ENCODE peak calls at places on chromosomes 1 and 21, in five cellular contexts. Y is NCI-H187; P is NCI-H748 treated with DMSO at 0.1 percent for 48 hours; V is CD4-positive, alpha-beta memory T cell; L is bronchial epithelial cell. U is an unnamed sample.

GRCh38 chr1:197392541-197392940 is 124.5 kb downstream of the CRB1 start:
- DNase-seq in Y (no peak), P (no peak), V (no peak), L (no peak), U (no peak)

GRCh38 chr21:44050276-44050675 is 38.2 kb downstream of the TRAPPC10 start:
- DNase-seq in Y (no peak), P (no peak), V (no peak), L (no peak), U (no peak)

GRCh38 chr21:35461700-35462099 is 412.6 kb upstream of the RUNX1 start:
- DNase-seq in Y (no peak), P (no peak), V (no peak), L (no peak), U (no peak)

GRCh38 chr1:13585599-13585965 is 1.9 kb downstream of the PDPN start:
- DNase-seq in Y (no peak), P (no peak), V (no peak), L (no peak), U (no peak)

GRCh38 chr1:11944358-11944981 is 10.0 kb downstream of the PLOD1 start:
- DNase-seq in Y (peak), P (peak), V (no peak), L (no peak), U (peak)

GRCh38 chr1:151577173-151577572 is 34.7 kb upstream of the SNX27 start:
- DNase-seq in Y (no peak), P (no peak), V (no peak), L (no peak), U (no peak)

GRCh38 chr1:48674641-48675040 is 102.0 kb downstream of the BEND5 start:
- DNase-seq in Y (no peak), P (no peak), V (no peak), L (peak), U (no peak)

GRCh38 chr1:94245747-94246438 is 8.5 kb upstream of the ARHGAP29 start:
- DNase-seq in Y (no peak), P (no peak), V (no peak), L (no peak), U (no peak)

GRCh38 chr1:182699673-182700350 is 15.4 kb upstream of the RGS8 start:
- DNase-seq in Y (peak), P (no peak), V (no peak), L (no peak), U (peak)

U was measured in psoas muscle.